ENCODE peak calls at places on chromosomes 7 and 10, in five cellular contexts. O is CD8-positive, alpha-beta T cell; N is upper lobe of left lung; G is left ventricle myocardium inferior; E is dorsolateral prefrontal cortex. B is an unnamed sample.

GRCh38 chr10:63713191-63714144 is 192.3 kb downstream of the REEP3 start:
- DNase-seq in O (no peak), N (no peak), G (peak), E (no peak), B (peak)

GRCh38 chr10:16794005-16794404 is 23.2 kb downstream of the RSU1 start:
- DNase-seq in O (no peak), N (no peak), G (no peak), E (no peak), B (no peak)

GRCh38 chr10:93064874-93065660 is 4.5 kb downstream of the CYP26C1 start:
- DNase-seq in O (no peak), N (no peak), G (no peak), E (no peak), B (no peak)

GRCh38 chr7:134632937-134633540 is 13.6 kb upstream of the BPGM start:
- DNase-seq in O (no peak), N (no peak), G (no peak), E (no peak), B (peak)

GRCh38 chr7:16027396-16027795 is 340.9 kb upstream of the MEOX2 start:
- DNase-seq in O (no peak), N (no peak), G (no peak), E (no peak), B (no peak)

GRCh38 chr10:96325719-96326373 is 21.6 kb downstream of the DNTT start:
- DNase-seq in O (no peak), N (no peak), G (no peak), E (no peak), B (no peak)

GRCh38 chr7:90209776-90210175 is 1.8 kb upstream of the STEAP2 start:
- DNase-seq in O (no peak), N (no peak), G (no peak), E (no peak), B (no peak)

GRCh38 chr10:122561212-122561611 is 658 bp downstream of the DMBT1 start:
- DNase-seq in O (no peak), N (no peak), G (no peak), E (no peak), B (no peak)

GRCh38 chr7:94325121-94325475 is 69.6 kb upstream of the COL1A2 start:
- DNase-seq in O (no peak), N (no peak), G (no peak), E (no peak), B (no peak)

GRCh38 chr7:129225931-129226572 is 1.2 kb downstream of the AHCYL2 start:
- DNase-seq in O (no peak), N (no peak), G (no peak), E (no peak), B (no peak)
- H3K27ac ChIP-seq in O (no peak), N (no peak), G (peak), E (peak), B (no peak)

GRCh38 chr10:27372095-27372494 is 131.5 kb upstream of the ACBD5 start:
- DNase-seq in O (no peak), N (no peak), G (no peak), E (no peak), B (no peak)

GRCh38 chr10:27369832-27370231 is 129.2 kb upstream of the ACBD5 start:
- DNase-seq in O (no peak), N (no peak), G (no peak), E (no peak), B (no peak)

GRCh38 chr10:27368706-27369105 is 128.1 kb upstream of the ACBD5 start:
- DNase-seq in O (no peak), N (peak), G (no peak), E (no peak), B (no peak)

GRCh38 chr10:27364028-27364427 is 123.4 kb upstream of the ACBD5 start:
- DNase-seq in O (no peak), N (peak), G (no peak), E (no peak), B (no peak)

GRCh38 chr10:27366769-27367168 is 126.2 kb upstream of the ACBD5 start:
- DNase-seq in O (no peak), N (no peak), G (no peak), E (no peak), B (no peak)
- H3K27ac ChIP-seq in O (no peak), N (no peak), G (no peak), E (no peak), B (no peak)

GRCh38 chr10:48791267-48791928 is 106.7 kb downstream of the WDFY4 start:
- DNase-seq in O (no peak), N (no peak), G (no peak), E (no peak), B (no peak)
- H3K27ac ChIP-seq in O (no peak), N (no peak), G (no peak), E (no peak), B (no peak)

DNA sequence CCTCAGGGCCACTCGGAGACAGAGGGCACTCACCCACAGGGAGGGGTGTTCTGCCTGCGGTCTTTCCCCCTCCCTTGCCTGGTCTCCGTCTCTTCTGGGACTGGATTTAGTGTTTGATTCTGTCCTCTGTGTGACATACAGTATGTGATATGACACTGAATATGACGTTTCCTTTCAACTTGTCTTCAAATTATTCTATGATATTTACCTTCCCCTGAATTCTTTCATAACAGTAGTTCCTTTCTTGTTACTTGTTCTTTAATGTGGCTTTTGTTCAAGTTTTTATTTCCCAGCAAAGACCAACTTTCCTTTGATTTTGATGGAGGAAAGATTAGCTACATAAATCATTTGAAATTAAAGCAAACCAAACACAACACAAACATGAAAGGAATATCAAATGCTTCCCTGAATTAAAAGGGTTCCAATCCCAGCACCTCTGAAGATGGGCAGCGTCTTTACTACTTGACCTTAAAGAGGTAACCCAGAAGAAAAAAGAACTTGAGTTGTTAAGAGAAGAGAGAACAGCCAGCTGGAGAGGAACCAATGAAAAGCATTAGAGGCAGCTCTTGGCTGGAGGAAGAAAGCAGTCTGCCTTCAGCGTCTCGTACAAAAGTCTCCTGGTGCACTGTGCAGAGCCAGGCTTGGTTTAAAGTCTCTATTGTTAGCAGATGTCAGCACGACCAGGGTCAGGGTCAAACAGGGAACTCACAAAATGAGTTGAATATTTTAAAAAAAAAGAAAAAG is 18.3 kb upstream of the RHEB start:
- DNase-seq in O (no peak), N (no peak), G (no peak), E (no peak), B (peak)
- H3K27ac ChIP-seq in O (no peak), N (no peak), G (peak), E (peak), B (peak)

GRCh38 chr10:110803830-110804338 is 67.8 kb upstream of the PDCD4 start:
- DNase-seq in O (no peak), N (no peak), G (no peak), E (no peak), B (peak)
- H3K27ac ChIP-seq in O (no peak), N (no peak), G (peak), E (no peak), B (no peak)

GRCh38 chr10:74600170-74600569 is 226.2 kb upstream of the KAT6B start:
- DNase-seq in O (no peak), N (no peak), G (no peak), E (no peak), B (no peak)

GRCh38 chr10:74593470-74593869 is 232.9 kb upstream of the KAT6B start:
- DNase-seq in O (no peak), N (no peak), G (no peak), E (no peak), B (no peak)

GRCh38 chr10:74596713-74597112 is 229.7 kb upstream of the KAT6B start:
- DNase-seq in O (no peak), N (no peak), G (no peak), E (no peak), B (no peak)

GRCh38 chr10:74599676-74600075 is 226.7 kb upstream of the KAT6B start:
- DNase-seq in O (no peak), N (no peak), G (no peak), E (no peak), B (no peak)

DNA sequence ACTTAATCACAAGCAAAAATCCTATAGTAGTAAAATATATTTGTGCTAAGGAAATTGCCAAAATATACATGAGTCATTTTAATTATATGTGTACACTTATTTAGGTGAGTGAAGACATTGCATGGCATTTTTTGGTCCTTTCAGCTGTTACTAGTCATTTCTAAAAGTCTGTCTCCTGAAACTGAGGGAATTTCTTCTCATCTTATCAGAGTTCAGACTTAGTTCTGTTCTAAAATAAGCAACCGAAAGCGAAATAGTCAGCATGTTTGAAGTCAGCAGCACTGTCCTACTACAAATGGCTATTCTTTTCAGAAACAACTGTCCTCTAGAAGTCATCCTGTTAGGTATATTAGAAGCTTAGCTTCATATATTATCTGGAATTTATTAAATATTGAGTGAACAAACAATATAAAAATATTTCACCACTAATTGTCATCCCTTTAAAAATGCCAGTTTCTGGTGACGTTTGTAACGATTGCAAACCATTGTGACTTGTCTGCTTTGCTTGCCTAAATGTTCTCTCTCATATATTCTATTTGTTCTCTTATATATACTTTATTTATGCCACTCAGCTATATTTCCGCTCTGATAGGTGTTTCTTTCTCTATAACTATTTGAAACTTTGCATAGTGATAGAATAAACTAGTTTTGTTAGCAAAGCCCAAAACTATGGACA is 227.4 kb upstream of the KAT6B start:
- DNase-seq in O (no peak), N (no peak), G (no peak), E (no peak), B (no peak)
- H3K27ac ChIP-seq in O (no peak), N (peak), G (peak), E (peak), B (peak)

GRCh38 chr10:600876-601275 is 88.6 kb downstream of the DIP2C start:
- DNase-seq in O (no peak), N (no peak), G (no peak), E (no peak), B (no peak)
- H3K27ac ChIP-seq in O (no peak), N (no peak), G (no peak), E (no peak), B (no peak)

DNA sequence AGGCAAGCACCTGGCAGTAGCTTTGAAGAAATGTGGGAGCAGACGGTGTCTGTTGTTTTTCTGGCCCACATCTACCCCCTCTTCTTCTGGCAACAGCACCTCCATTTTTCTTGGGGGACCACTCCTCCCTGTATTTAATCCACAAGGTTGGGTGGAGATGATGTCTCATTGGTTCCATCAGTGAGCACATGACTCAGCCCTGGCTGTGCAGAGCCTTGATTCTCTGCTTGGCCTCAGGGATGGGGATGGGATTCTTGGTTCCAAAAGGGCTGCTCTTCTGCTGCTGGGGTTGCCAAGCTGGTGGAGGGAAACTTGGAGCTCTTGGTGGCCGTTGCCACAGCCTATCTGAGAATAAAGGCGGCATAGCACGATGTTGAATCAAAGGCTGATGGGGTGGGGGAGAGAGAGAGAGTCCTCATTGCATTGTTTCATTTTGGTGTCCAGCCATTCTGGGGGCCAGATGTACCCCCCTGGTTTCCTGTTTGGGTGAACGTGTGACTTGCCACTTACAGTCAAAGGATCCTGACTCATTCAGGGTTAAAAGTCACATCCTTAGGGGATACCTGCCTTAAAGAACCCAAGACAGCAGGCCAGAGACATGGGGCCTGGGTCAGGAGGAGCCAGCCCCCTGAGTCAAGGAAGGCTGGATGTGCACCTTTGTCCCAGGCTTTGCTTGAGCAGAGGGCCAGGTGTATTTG is 25.9 kb downstream of the GRK5 start:
- DNase-seq in O (no peak), N (no peak), G (no peak), E (no peak), B (no peak)
- H3K27ac ChIP-seq in O (no peak), N (peak), G (peak), E (no peak), B (no peak)

GRCh38 chr7:1647961-1648631 is 22.0 kb upstream of the ELFN1 start:
- DNase-seq in O (no peak), N (peak), G (peak), E (no peak), B (peak)
- H3K27ac ChIP-seq in O (no peak), N (no peak), G (peak), E (no peak), B (no peak)

DNA sequence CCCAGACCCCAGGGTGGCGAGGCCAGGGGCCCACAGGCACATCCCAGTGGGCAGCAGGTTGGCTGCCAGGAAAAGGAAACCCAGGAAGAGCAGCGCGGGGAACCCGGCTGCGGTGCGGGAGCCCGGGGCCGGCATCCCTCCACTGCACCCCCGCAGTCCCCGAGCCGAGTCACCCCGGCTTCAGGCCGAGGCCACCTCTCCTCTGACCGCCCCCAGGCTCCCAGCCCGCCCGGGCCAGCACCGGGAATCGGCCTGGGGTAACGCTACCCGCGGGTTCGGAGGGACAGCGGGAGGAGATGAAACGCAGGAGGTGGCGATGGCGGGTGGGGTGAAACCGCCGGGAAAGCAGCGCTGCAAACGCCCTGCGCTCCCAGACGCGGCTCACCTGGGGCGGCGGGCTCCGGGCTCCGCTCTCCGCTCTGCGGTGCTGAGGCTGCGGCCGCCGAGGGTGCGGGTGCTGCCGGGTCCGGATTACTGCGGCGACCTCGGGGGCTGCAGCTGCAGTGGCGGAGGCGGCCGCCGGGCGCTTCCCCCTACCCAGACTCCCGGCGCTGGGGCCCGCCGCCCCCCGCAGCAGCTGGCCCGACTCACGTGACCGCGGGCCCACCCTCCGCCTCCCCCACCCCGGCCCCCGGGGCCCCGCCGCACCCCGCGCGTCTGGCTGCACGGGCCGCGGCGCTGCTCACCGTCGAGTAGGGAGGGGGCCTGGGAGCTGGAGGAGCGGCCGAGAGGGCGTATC is at the start of gene SCRN1:
- DNase-seq in O (no peak), N (peak), G (peak), E (peak), B (peak)
- H3K27ac ChIP-seq in O (peak), N (peak), G (peak), E (peak), B (peak)

B was measured in testis.